ENCODE peak calls at places on chromosomes 4 and X, in four cellular contexts. S is WTC11, C is A549, A is HepG2. F is an unnamed sample.

GRCh38 chr4:15793506-15794363 is 15.6 kb downstream of the CD38 start:
- DNase-seq in S (no peak), C (no peak), A (no peak), F (no peak)

GRCh38 chrX:48573690-48574269 is 504 bp upstream of the RBM3 start:
- DNase-seq in S (no peak), C (peak; percentile 22), A (no peak), F (peak; percentile 58)

GRCh38 chr4:98627477-98627876 is 30.9 kb downstream of the TSPAN5 start:
- DNase-seq in C (no peak), S (no peak), A (no peak), F (no peak)

GRCh38 chr4:3529363-3529762 is 2.9 kb downstream of the LRPAP1 start:
- DNase-seq in S (no peak), C (no peak), A (no peak), F (no peak)

GRCh38 chr4:29756966-29757365 is 963.2 kb upstream of the PCDH7 start:
- DNase-seq in S (peak; percentile 13), A (no peak), C (no peak), F (no peak)

GRCh38 chrX:46561931-46562721 is 11.4 kb upstream of the CHST7 start:
- DNase-seq in A (no peak), S (no peak), C (no peak), F (no peak)

GRCh38 chrX:40102393-40103381 is 4.9 kb upstream of the BCOR start:
- DNase-seq in A (no peak), C (no peak), S (no peak), F (no peak)

GRCh38 chrX:17738002-17738713 is 865 bp downstream of the SCML1 start:
- DNase-seq in A (peak; percentile 56), C (no peak), S (peak; percentile 35), F (no peak)

GRCh38 chrX:103845165-103845653 is 13.2 kb upstream of the RAB9B start:
- DNase-seq in C (peak; percentile 44), S (peak; percentile 69), A (peak; percentile 10), F (peak; percentile 54)

GRCh38 chrX:136728393-136728792 is 52.3 kb downstream of the ARHGEF6 start:
- DNase-seq in A (no peak), C (no peak), S (no peak), F (no peak)

GRCh38 chr4:88705805-88706518 is 8.3 kb upstream of the NAP1L5 start:
- DNase-seq in S (no peak), C (no peak), A (no peak), F (no peak)

GRCh38 chrX:13646154-13646549 is 6.8 kb upstream of the TCEANC start:
- DNase-seq in A (peak; percentile 30), C (peak; percentile 24), S (peak; percentile 63), F (peak; percentile 22)

GRCh38 chrX:68634649-68635227 is 12.7 kb upstream of the STARD8 start:
- DNase-seq in S (no peak), C (no peak), A (no peak), F (no peak)

GRCh38 chr4:105677689-105678088 is 30.8 kb downstream of the INTS12 start:
- DNase-seq in S (no peak), C (no peak), A (no peak), F (no peak)

GRCh38 chr4:31059753-31060522 is 339.8 kb downstream of the PCDH7 start:
- DNase-seq in C (no peak), A (no peak), S (no peak), F (no peak)

GRCh38 chrX:114675365-114675764 is 91.5 kb downstream of the HTR2C start:
- DNase-seq in C (no peak), A (no peak), S (no peak), F (no peak)

GRCh38 chr4:180380733-180381132 is 1862.5 kb upstream of the TENM3 start:
- DNase-seq in S (no peak), A (no peak), C (no peak), F (no peak)

GRCh38 chr4:75512336-75513211 is 1.6 kb downstream of the RCHY1 start:
- DNase-seq in A (peak; percentile 24), C (no peak), S (no peak), F (peak; percentile 61)

GRCh38 chrX:24019448-24019847 is 7.5 kb downstream of the KLHL15 start:
- DNase-seq in C (no peak), S (no peak), A (no peak), F (no peak)

DNA sequence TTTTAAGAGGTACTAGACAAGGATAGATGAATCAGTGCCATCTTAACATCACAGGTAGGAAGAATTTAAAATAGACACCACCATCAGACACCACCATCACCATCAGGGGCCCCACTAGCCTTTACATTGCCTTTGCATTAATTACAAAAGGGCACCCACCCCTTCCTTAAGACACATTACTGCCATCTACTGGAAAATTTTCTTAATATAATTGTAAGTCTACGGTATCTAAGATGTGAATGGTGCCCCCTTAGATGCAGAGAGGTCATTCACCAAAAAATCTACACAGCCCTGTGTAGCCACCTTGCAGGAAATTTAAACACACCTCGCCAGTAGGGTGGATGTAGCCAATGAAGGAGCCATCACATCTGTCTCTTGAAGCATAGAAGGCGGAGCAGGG is 184.1 kb downstream of the MID1IP1 start:
- DNase-seq in A (no peak), S (no peak), C (peak; percentile 9), F (peak; percentile 9)
- TF ChIP-seq NR3C1 in A (no peak), S (no peak), C (no peak), F (no peak)

GRCh38 chr4:6269651-6270511 is at the start of gene WFS1:
- DNase-seq in S (peak; percentile 99), C (peak; percentile 94), A (peak; percentile 94), F (peak; percentile 98)

GRCh38 chr4:6271701-6272465 is 2.2 kb downstream of the WFS1 start:
- DNase-seq in A (no peak), S (no peak), C (no peak), F (no peak)

GRCh38 chr4:6269400-6269650 is 325 bp upstream of the WFS1 start:
- DNase-seq in S (no peak), A (no peak), C (no peak), F (no peak)

GRCh38 chr4:6271206-6271605 is 1.6 kb downstream of the WFS1 start:
- DNase-seq in A (no peak), S (no peak), C (no peak), F (no peak)

GRCh38 chr4:6270691-6271121 is 1.1 kb downstream of the WFS1 start:
- DNase-seq in C (no peak), A (no peak), S (no peak), F (no peak)
- TF ChIP-seq NR3C1 in C (no peak), A (no peak), S (no peak), F (no peak)

DNA sequence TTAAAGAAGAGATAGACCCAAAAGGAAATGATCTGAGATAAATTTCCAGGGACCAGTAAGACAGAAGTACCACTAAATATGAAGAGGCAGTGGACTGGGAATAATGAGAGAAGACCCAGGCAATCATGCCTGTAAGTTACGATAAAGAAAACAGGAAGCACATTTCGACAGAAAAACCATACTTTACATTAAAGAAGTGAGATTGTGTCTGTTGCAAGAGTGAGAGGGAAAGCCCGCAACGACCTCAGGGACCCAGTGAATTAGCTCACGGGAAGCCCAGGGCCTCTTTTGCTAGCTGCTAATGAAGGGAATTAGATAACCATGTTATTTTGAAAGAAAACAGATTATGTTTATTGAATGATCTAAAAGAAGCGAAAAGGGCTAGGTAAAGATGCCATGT is 28.9 kb upstream of the ACSL1 start:
- DNase-seq in S (no peak), C (no peak), A (no peak), F (no peak)
- TF ChIP-seq NR3C1 in S (no peak), C (no peak), A (no peak), F (no peak)

DNA sequence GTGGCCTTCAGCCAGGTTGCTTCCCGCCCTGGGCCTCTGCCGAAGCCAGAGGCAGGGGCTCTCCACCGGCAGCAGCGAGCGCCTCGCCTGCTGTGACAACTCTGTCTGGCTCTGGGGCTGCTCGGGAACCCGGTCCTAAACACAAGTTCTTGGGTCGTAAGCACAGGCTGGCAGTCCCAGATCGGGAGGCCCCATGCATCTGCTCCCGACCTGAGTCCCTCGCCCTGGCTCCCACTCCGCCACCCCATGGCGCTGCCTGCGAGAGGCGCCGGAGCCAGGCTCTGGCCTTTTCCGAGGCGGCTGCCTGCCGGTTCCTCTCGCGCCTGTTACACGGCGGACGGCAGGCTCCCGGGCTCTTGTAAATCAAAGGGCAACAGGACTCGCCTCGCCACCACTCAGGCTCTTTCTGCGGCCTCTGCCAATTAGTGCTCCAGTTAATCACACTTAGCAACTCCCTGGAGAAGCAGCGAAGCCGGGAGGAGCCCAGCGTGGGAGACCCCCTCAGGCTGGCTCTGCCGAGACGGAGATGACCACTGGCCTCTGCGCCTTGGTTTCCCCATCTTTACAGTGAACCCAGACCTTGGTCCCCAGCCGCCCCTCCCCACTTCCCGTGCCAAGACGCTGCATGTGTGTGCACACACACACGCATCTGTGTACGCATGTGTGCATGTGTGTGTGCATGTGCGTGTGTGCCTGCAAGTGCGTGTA is 109.2 kb downstream of the DCTD start:
- DNase-seq in S (peak; percentile 41), C (no peak), A (no peak), F (no peak)
- TF ChIP-seq NR3C1 in S (no peak), C (no peak), A (no peak), F (no peak)

GRCh38 chr4:55143858-55144257 is 18.5 kb upstream of the KDR start:
- DNase-seq in A (no peak), C (no peak), S (no peak), F (no peak)
- TF ChIP-seq NR3C1 in A (no peak), C (no peak), S (no peak), F (no peak)

F was measured in K562.